ENCODE peak calls at places on chromosome 5, in seven cellular contexts. One of them, this sample, is unnamed.

GRCh38 chr5:30401479-30402058 is 791.9 kb upstream of the CDH6 start:
- DNase-seq in left ventricle myocardium inferior: no peak
- DNase-seq in stimulated activated CD8-positive, alpha-beta memory T cell treated with anti-CD3 and anti-CD28 coated beads, Interleukin-2, amount 100 ng/mL, for 1 hour: no peak
- DNase-seq in effector CD4-positive, alpha-beta T cell: no peak
- DNase-seq in ecto neural progenitor cell: peak; percentile 49
- DNase-seq in tibial nerve: no peak
- DNase-seq in central memory CD4-positive, alpha-beta T cell: no peak
- DNase-seq in this sample: peak; percentile 54

GRCh38 chr5:16936150-16937022 is at the start of gene MYO10:
- DNase-seq in ecto neural progenitor cell: peak; percentile 97
- DNase-seq in central memory CD4-positive, alpha-beta T cell: peak; percentile 7
- DNase-seq in tibial nerve: peak; percentile 60
- DNase-seq in left ventricle myocardium inferior: peak; percentile 80
- DNase-seq in stimulated activated CD8-positive, alpha-beta memory T cell treated with anti-CD3 and anti-CD28 coated beads, Interleukin-2, amount 100 ng/mL, for 1 hour: no peak
- DNase-seq in effector CD4-positive, alpha-beta T cell: peak; percentile 7
- DNase-seq in this sample: peak; percentile 72

GRCh38 chr5:103066346-103066745 is 53.6 kb downstream of the GIN1 start:
- DNase-seq in central memory CD4-positive, alpha-beta T cell: no peak
- DNase-seq in left ventricle myocardium inferior: no peak
- DNase-seq in stimulated activated CD8-positive, alpha-beta memory T cell treated with anti-CD3 and anti-CD28 coated beads, Interleukin-2, amount 100 ng/mL, for 1 hour: no peak
- DNase-seq in tibial nerve: no peak
- DNase-seq in ecto neural progenitor cell: no peak
- DNase-seq in effector CD4-positive, alpha-beta T cell: no peak
- DNase-seq in this sample: no peak

GRCh38 chr5:5220896-5221295 is 80.8 kb downstream of the ADAMTS16 start:
- DNase-seq in tibial nerve: no peak
- DNase-seq in left ventricle myocardium inferior: no peak
- DNase-seq in stimulated activated CD8-positive, alpha-beta memory T cell treated with anti-CD3 and anti-CD28 coated beads, Interleukin-2, amount 100 ng/mL, for 1 hour: no peak
- DNase-seq in effector CD4-positive, alpha-beta T cell: no peak
- DNase-seq in ecto neural progenitor cell: no peak
- DNase-seq in central memory CD4-positive, alpha-beta T cell: no peak
- DNase-seq in this sample: no peak

GRCh38 chr5:141878186-141878770 is at the start of gene PCDH1:
- DNase-seq in tibial nerve: no peak
- DNase-seq in stimulated activated CD8-positive, alpha-beta memory T cell treated with anti-CD3 and anti-CD28 coated beads, Interleukin-2, amount 100 ng/mL, for 1 hour: no peak
- DNase-seq in effector CD4-positive, alpha-beta T cell: no peak
- DNase-seq in central memory CD4-positive, alpha-beta T cell: peak; percentile 18
- DNase-seq in ecto neural progenitor cell: no peak
- DNase-seq in left ventricle myocardium inferior: peak; percentile 53
- DNase-seq in this sample: no peak

GRCh38 chr5:148238395-148238794 is at the start of gene MARCOL:
- DNase-seq in central memory CD4-positive, alpha-beta T cell: no peak
- DNase-seq in ecto neural progenitor cell: no peak
- DNase-seq in left ventricle myocardium inferior: no peak
- DNase-seq in effector CD4-positive, alpha-beta T cell: no peak
- DNase-seq in tibial nerve: no peak
- DNase-seq in stimulated activated CD8-positive, alpha-beta memory T cell treated with anti-CD3 and anti-CD28 coated beads, Interleukin-2, amount 100 ng/mL, for 1 hour: no peak
- DNase-seq in this sample: no peak

GRCh38 chr5:171627936-171628335 is 157.7 kb upstream of the SMIM23 start:
- DNase-seq in left ventricle myocardium inferior: no peak
- DNase-seq in effector CD4-positive, alpha-beta T cell: no peak
- DNase-seq in central memory CD4-positive, alpha-beta T cell: no peak
- DNase-seq in tibial nerve: no peak
- DNase-seq in stimulated activated CD8-positive, alpha-beta memory T cell treated with anti-CD3 and anti-CD28 coated beads, Interleukin-2, amount 100 ng/mL, for 1 hour: no peak
- DNase-seq in ecto neural progenitor cell: peak; percentile 34
- DNase-seq in this sample: no peak

GRCh38 chr5:172833691-172834569 is at the start of gene ERGIC1:
- DNase-seq in ecto neural progenitor cell: peak; percentile 87
- DNase-seq in effector CD4-positive, alpha-beta T cell: peak; percentile 63
- DNase-seq in central memory CD4-positive, alpha-beta T cell: peak; percentile 70
- DNase-seq in left ventricle myocardium inferior: peak; percentile 90
- DNase-seq in stimulated activated CD8-positive, alpha-beta memory T cell treated with anti-CD3 and anti-CD28 coated beads, Interleukin-2, amount 100 ng/mL, for 1 hour: peak; percentile 39
- DNase-seq in tibial nerve: peak; percentile 66
- DNase-seq in this sample: no peak

GRCh38 chr5:20023686-20024085 is 35.7 kb upstream of the CDH18 start:
- DNase-seq in stimulated activated CD8-positive, alpha-beta memory T cell treated with anti-CD3 and anti-CD28 coated beads, Interleukin-2, amount 100 ng/mL, for 1 hour: no peak
- DNase-seq in central memory CD4-positive, alpha-beta T cell: no peak
- DNase-seq in tibial nerve: no peak
- DNase-seq in ecto neural progenitor cell: no peak
- DNase-seq in effector CD4-positive, alpha-beta T cell: no peak
- DNase-seq in left ventricle myocardium inferior: no peak
- DNase-seq in this sample: no peak

GRCh38 chr5:40736103-40736875 is 19.5 kb downstream of the TTC33 start:
- DNase-seq in central memory CD4-positive, alpha-beta T cell: peak; percentile 52
- DNase-seq in left ventricle myocardium inferior: no peak
- DNase-seq in effector CD4-positive, alpha-beta T cell: no peak
- DNase-seq in tibial nerve: no peak
- DNase-seq in stimulated activated CD8-positive, alpha-beta memory T cell treated with anti-CD3 and anti-CD28 coated beads, Interleukin-2, amount 100 ng/mL, for 1 hour: no peak
- DNase-seq in ecto neural progenitor cell: no peak
- DNase-seq in this sample: peak; percentile 68

GRCh38 chr5:176648467-176649194 is 1.3 kb downstream of the TSPAN17 start:
- DNase-seq in stimulated activated CD8-positive, alpha-beta memory T cell treated with anti-CD3 and anti-CD28 coated beads, Interleukin-2, amount 100 ng/mL, for 1 hour: no peak
- DNase-seq in central memory CD4-positive, alpha-beta T cell: peak; percentile 12
- DNase-seq in left ventricle myocardium inferior: no peak
- DNase-seq in effector CD4-positive, alpha-beta T cell: no peak
- DNase-seq in ecto neural progenitor cell: no peak
- DNase-seq in tibial nerve: no peak
- DNase-seq in this sample: no peak

GRCh38 chr5:98726258-98726657 is 47.2 kb upstream of the RGMB start:
- DNase-seq in tibial nerve: no peak
- DNase-seq in ecto neural progenitor cell: no peak
- DNase-seq in effector CD4-positive, alpha-beta T cell: no peak
- DNase-seq in left ventricle myocardium inferior: no peak
- DNase-seq in stimulated activated CD8-positive, alpha-beta memory T cell treated with anti-CD3 and anti-CD28 coated beads, Interleukin-2, amount 100 ng/mL, for 1 hour: no peak
- DNase-seq in central memory CD4-positive, alpha-beta T cell: no peak
- DNase-seq in this sample: no peak

GRCh38 chr5:135356522-135357318 is 42.3 kb downstream of the MACROH2A1 start:
- DNase-seq in central memory CD4-positive, alpha-beta T cell: no peak
- DNase-seq in left ventricle myocardium inferior: peak; percentile 83
- DNase-seq in effector CD4-positive, alpha-beta T cell: no peak
- DNase-seq in stimulated activated CD8-positive, alpha-beta memory T cell treated with anti-CD3 and anti-CD28 coated beads, Interleukin-2, amount 100 ng/mL, for 1 hour: no peak
- DNase-seq in ecto neural progenitor cell: no peak
- DNase-seq in tibial nerve: peak; percentile 69
- DNase-seq in this sample: peak; percentile 7

GRCh38 chr5:127648997-127649550 is at the start of gene CTXN3:
- DNase-seq in stimulated activated CD8-positive, alpha-beta memory T cell treated with anti-CD3 and anti-CD28 coated beads, Interleukin-2, amount 100 ng/mL, for 1 hour: no peak
- DNase-seq in effector CD4-positive, alpha-beta T cell: no peak
- DNase-seq in tibial nerve: no peak
- DNase-seq in ecto neural progenitor cell: no peak
- DNase-seq in central memory CD4-positive, alpha-beta T cell: no peak
- DNase-seq in left ventricle myocardium inferior: no peak
- DNase-seq in this sample: peak; percentile 4

GRCh38 chr5:92552206-92553160 is 1028.5 kb downstream of the NR2F1-AS1 start:
- DNase-seq in stimulated activated CD8-positive, alpha-beta memory T cell treated with anti-CD3 and anti-CD28 coated beads, Interleukin-2, amount 100 ng/mL, for 1 hour: no peak
- DNase-seq in central memory CD4-positive, alpha-beta T cell: no peak
- DNase-seq in tibial nerve: no peak
- DNase-seq in effector CD4-positive, alpha-beta T cell: no peak
- DNase-seq in ecto neural progenitor cell: no peak
- DNase-seq in left ventricle myocardium inferior: no peak
- DNase-seq in this sample: peak; percentile 91